ENCODE peak calls at places on chromosomes 12 and 14, in nine cellular contexts. One of them, this sample, is unnamed. For H3K4me1 and H3K27me3, the result is how much of the 10 kb centered on the place peaks cover.

GRCh38 chr14:91229743-91230200 is 14.7 kb downstream of the GPR68 start:
- DNase-seq in upper lobe of right lung: no peak
- DNase-seq in neural progenitor cell: no peak
- DNase-seq in astrocyte: peak
- DNase-seq in stomach: no peak
- DNase-seq in lung: no peak
- DNase-seq in CD4-positive, CD25-positive, alpha-beta regulatory T cell: peak
- DNase-seq in transverse colon: peak
- DNase-seq in ovary: no peak
- DNase-seq in this sample: peak

GRCh38 chr12:116455540-116456306 is 103.5 kb upstream of the MAP1LC3B2 start:
- DNase-seq in upper lobe of right lung: no peak
- DNase-seq in neural progenitor cell: peak
- DNase-seq in astrocyte: peak
- DNase-seq in stomach: peak
- DNase-seq in lung: peak
- DNase-seq in CD4-positive, CD25-positive, alpha-beta regulatory T cell: no peak
- DNase-seq in transverse colon: peak
- DNase-seq in ovary: peak
- DNase-seq in this sample: no peak

GRCh38 chr14:76260749-76261148 is 109.0 kb downstream of the GPATCH2L start:
- DNase-seq in upper lobe of right lung: no peak
- DNase-seq in neural progenitor cell: no peak
- DNase-seq in astrocyte: no peak
- DNase-seq in stomach: no peak
- DNase-seq in lung: no peak
- DNase-seq in CD4-positive, CD25-positive, alpha-beta regulatory T cell: no peak
- DNase-seq in transverse colon: no peak
- DNase-seq in ovary: no peak
- DNase-seq in this sample: no peak

GRCh38 chr14:92404938-92405337 is 82.0 kb downstream of the SLC24A4 start:
- DNase-seq in upper lobe of right lung: no peak
- DNase-seq in neural progenitor cell: no peak
- DNase-seq in astrocyte: no peak
- DNase-seq in stomach: no peak
- DNase-seq in lung: no peak
- DNase-seq in CD4-positive, CD25-positive, alpha-beta regulatory T cell: no peak
- DNase-seq in transverse colon: no peak
- DNase-seq in ovary: no peak
- DNase-seq in this sample: no peak

GRCh38 chr12:13454991-13455696 is 258.6 kb downstream of the EMP1 start:
- DNase-seq in upper lobe of right lung: no peak
- DNase-seq in neural progenitor cell: no peak
- DNase-seq in astrocyte: no peak
- DNase-seq in stomach: no peak
- DNase-seq in lung: peak
- DNase-seq in CD4-positive, CD25-positive, alpha-beta regulatory T cell: no peak
- DNase-seq in transverse colon: no peak
- DNase-seq in ovary: no peak
- DNase-seq in this sample: no peak

GRCh38 chr14:53850714-53851296 is 105.8 kb downstream of the BMP4 start:
- DNase-seq in upper lobe of right lung: no peak
- DNase-seq in neural progenitor cell: no peak
- DNase-seq in astrocyte: peak
- DNase-seq in stomach: no peak
- DNase-seq in lung: no peak
- DNase-seq in CD4-positive, CD25-positive, alpha-beta regulatory T cell: no peak
- DNase-seq in transverse colon: no peak
- DNase-seq in ovary: no peak
- DNase-seq in this sample: no peak

GRCh38 chr12:94074216-94074969 is 74.0 kb upstream of the PLXNC1 start:
- DNase-seq in upper lobe of right lung: no peak
- DNase-seq in neural progenitor cell: no peak
- DNase-seq in astrocyte: no peak
- DNase-seq in stomach: no peak
- DNase-seq in lung: no peak
- DNase-seq in CD4-positive, CD25-positive, alpha-beta regulatory T cell: no peak
- DNase-seq in transverse colon: no peak
- DNase-seq in ovary: no peak
- DNase-seq in this sample: no peak

GRCh38 chr12:56110571-56110970 is 5.9 kb upstream of the RPL41 start:
- DNase-seq in upper lobe of right lung: no peak
- DNase-seq in neural progenitor cell: no peak
- DNase-seq in astrocyte: no peak
- DNase-seq in stomach: no peak
- DNase-seq in lung: no peak
- DNase-seq in CD4-positive, CD25-positive, alpha-beta regulatory T cell: no peak
- DNase-seq in transverse colon: no peak
- DNase-seq in ovary: no peak
- DNase-seq in this sample: no peak

GRCh38 chr12:2137707-2138106 is 84.9 kb downstream of the CACNA1C start:
- DNase-seq in upper lobe of right lung: no peak
- DNase-seq in neural progenitor cell: no peak
- DNase-seq in astrocyte: no peak
- DNase-seq in stomach: no peak
- DNase-seq in lung: no peak
- DNase-seq in CD4-positive, CD25-positive, alpha-beta regulatory T cell: no peak
- DNase-seq in transverse colon: peak
- DNase-seq in ovary: no peak
- DNase-seq in this sample: no peak

GRCh38 chr12:2140858-2141519 is 88.2 kb downstream of the CACNA1C start:
- DNase-seq in upper lobe of right lung: no peak
- DNase-seq in neural progenitor cell: no peak
- DNase-seq in astrocyte: no peak
- DNase-seq in stomach: no peak
- DNase-seq in lung: no peak
- DNase-seq in CD4-positive, CD25-positive, alpha-beta regulatory T cell: no peak
- DNase-seq in transverse colon: no peak
- DNase-seq in ovary: no peak
- DNase-seq in this sample: no peak

GRCh38 chr12:2138294-2138693 is 85.5 kb downstream of the CACNA1C start:
- DNase-seq in upper lobe of right lung: no peak
- DNase-seq in neural progenitor cell: no peak
- DNase-seq in astrocyte: no peak
- DNase-seq in stomach: no peak
- DNase-seq in lung: no peak
- DNase-seq in CD4-positive, CD25-positive, alpha-beta regulatory T cell: no peak
- DNase-seq in transverse colon: no peak
- DNase-seq in ovary: no peak
- DNase-seq in this sample: no peak

GRCh38 chr12:2138871-2139308 is 86.1 kb downstream of the CACNA1C start:
- DNase-seq in upper lobe of right lung: no peak
- DNase-seq in neural progenitor cell: no peak
- DNase-seq in astrocyte: no peak
- DNase-seq in stomach: no peak
- DNase-seq in lung: no peak
- DNase-seq in CD4-positive, CD25-positive, alpha-beta regulatory T cell: no peak
- DNase-seq in transverse colon: peak
- DNase-seq in ovary: no peak
- DNase-seq in this sample: no peak

GRCh38 chr12:2139651-2140050 is 86.9 kb downstream of the CACNA1C start:
- DNase-seq in upper lobe of right lung: no peak
- DNase-seq in neural progenitor cell: no peak
- DNase-seq in astrocyte: no peak
- DNase-seq in stomach: no peak
- DNase-seq in lung: no peak
- DNase-seq in CD4-positive, CD25-positive, alpha-beta regulatory T cell: no peak
- DNase-seq in transverse colon: no peak
- DNase-seq in ovary: no peak
- DNase-seq in this sample: no peak
- H3K4me1 ChIP-seq in upper lobe of right lung: under half
- H3K4me1 ChIP-seq in neural progenitor cell: under half
- H3K4me1 ChIP-seq in astrocyte: under half
- H3K4me1 ChIP-seq in stomach: under half
- H3K4me1 ChIP-seq in lung: under half
- H3K4me1 ChIP-seq in CD4-positive, CD25-positive, alpha-beta regulatory T cell: under half
- H3K4me1 ChIP-seq in transverse colon: under half
- H3K4me1 ChIP-seq in ovary: under half
- H3K4me1 ChIP-seq in this sample: under half

GRCh38 chr12:117967043-117967442 is 1.7 kb downstream of the KSR2 start:
- DNase-seq in upper lobe of right lung: no peak
- DNase-seq in neural progenitor cell: no peak
- DNase-seq in astrocyte: no peak
- DNase-seq in stomach: no peak
- DNase-seq in lung: no peak
- DNase-seq in CD4-positive, CD25-positive, alpha-beta regulatory T cell: no peak
- DNase-seq in transverse colon: no peak
- DNase-seq in ovary: no peak
- DNase-seq in this sample: no peak
- H3K27me3 ChIP-seq in upper lobe of right lung: under half
- H3K27me3 ChIP-seq in neural progenitor cell: under half
- H3K27me3 ChIP-seq in astrocyte: under half
- H3K27me3 ChIP-seq in stomach: half or more
- H3K27me3 ChIP-seq in lung: under half
- H3K27me3 ChIP-seq in CD4-positive, CD25-positive, alpha-beta regulatory T cell: under half
- H3K27me3 ChIP-seq in transverse colon: under half
- H3K27me3 ChIP-seq in ovary: under half
- H3K27me3 ChIP-seq in this sample: under half

GRCh38 chr14:69135133-69135532 is 17.8 kb downstream of the DCAF5 start:
- DNase-seq in upper lobe of right lung: no peak
- DNase-seq in neural progenitor cell: no peak
- DNase-seq in astrocyte: no peak
- DNase-seq in stomach: no peak
- DNase-seq in lung: no peak
- DNase-seq in CD4-positive, CD25-positive, alpha-beta regulatory T cell: no peak
- DNase-seq in transverse colon: no peak
- DNase-seq in ovary: no peak
- DNase-seq in this sample: no peak
- H3K4me1 ChIP-seq in upper lobe of right lung: under half
- H3K4me1 ChIP-seq in neural progenitor cell: under half
- H3K4me1 ChIP-seq in astrocyte: under half
- H3K4me1 ChIP-seq in stomach: under half
- H3K4me1 ChIP-seq in lung: under half
- H3K4me1 ChIP-seq in CD4-positive, CD25-positive, alpha-beta regulatory T cell: under half
- H3K4me1 ChIP-seq in transverse colon: under half
- H3K4me1 ChIP-seq in ovary: under half
- H3K4me1 ChIP-seq in this sample: under half

DNA sequence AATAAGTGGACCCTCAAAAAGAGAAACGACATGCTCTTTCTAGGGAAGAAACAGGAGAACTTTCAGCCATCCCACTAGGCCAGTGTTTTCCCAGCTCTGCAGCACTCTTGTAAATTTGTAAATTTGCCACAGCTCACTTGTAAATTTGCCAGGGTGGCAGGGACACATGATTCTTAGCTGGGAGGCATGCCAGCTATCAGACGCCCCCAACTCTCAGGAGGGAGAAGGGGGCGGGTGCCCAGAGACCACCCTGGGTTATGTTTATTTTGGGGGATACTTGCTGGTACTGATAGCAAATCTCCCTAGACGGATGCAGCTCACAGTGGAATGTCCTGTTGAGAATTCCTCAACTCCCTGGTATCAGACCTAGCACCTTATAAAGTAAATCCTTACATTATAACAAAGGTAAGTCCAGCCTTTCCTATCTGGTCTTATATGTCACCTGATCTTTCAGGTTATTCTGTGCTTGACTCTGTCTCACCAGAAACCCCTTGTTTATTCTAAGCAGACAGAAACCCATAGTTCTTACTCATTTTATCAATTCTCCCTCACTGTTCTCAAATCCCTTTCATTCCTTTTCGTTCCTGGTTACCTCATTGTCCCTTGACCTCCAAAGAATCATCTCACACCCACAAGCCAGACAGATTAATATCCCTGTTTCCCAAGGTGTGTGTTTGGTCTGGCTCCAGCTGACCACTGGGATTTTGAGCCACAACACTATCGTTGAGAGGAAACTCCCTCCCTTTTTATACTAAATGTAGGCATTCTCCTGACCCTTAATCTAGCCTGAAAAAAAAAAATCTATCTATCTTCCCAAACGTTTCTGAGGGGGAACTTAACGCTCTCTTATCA is 69.3 kb upstream of the HMGA2 start:
- DNase-seq in upper lobe of right lung: no peak
- DNase-seq in neural progenitor cell: no peak
- DNase-seq in astrocyte: peak
- DNase-seq in stomach: no peak
- DNase-seq in lung: no peak
- DNase-seq in CD4-positive, CD25-positive, alpha-beta regulatory T cell: no peak
- DNase-seq in transverse colon: no peak
- DNase-seq in ovary: no peak
- DNase-seq in this sample: no peak
- H3K27me3 ChIP-seq in upper lobe of right lung: under half
- H3K27me3 ChIP-seq in neural progenitor cell: under half
- H3K27me3 ChIP-seq in astrocyte: under half
- H3K27me3 ChIP-seq in stomach: under half
- H3K27me3 ChIP-seq in lung: under half
- H3K27me3 ChIP-seq in CD4-positive, CD25-positive, alpha-beta regulatory T cell: under half
- H3K27me3 ChIP-seq in transverse colon: under half
- H3K27me3 ChIP-seq in ovary: under half
- H3K27me3 ChIP-seq in this sample: under half